ENCODE peak calls at places on chromosome 20, in nine cellular contexts. W is iris pigment epithelial cell; S is activated CD8-positive, alpha-beta memory T cell treated with anti-CD3 and anti-CD28 coated beads for 4 hours; C is astrocyte; B is GM10248; M is iPS-NIHi11; Z is EL; T is Daoy; X is CD4-positive, alpha-beta T cell. G is an unnamed sample.

GRCh38 chr20:34516874-34517542 is 786 bp downstream of the DYNLRB1 start:
- DNase-seq in W (peak; percentile 15), S (no peak), C (no peak), B (peak; percentile 54), M (peak; percentile 28), Z (no peak), T (no peak), X (no peak), G (peak; percentile 21)

GRCh38 chr20:5686381-5687105 is 63.7 kb upstream of the SHLD1 start:
- DNase-seq in W (no peak), S (no peak), C (no peak), B (no peak), M (no peak), Z (no peak), T (no peak), X (no peak), G (no peak)

GRCh38 chr20:63775096-63775978 is 35.8 kb downstream of the SLC2A4RG start:
- DNase-seq in W (peak; percentile 24), S (no peak), C (peak; percentile 12), B (no peak), M (peak; percentile 95), Z (peak; percentile 28), T (peak; percentile 41), X (peak; percentile 8), G (peak; percentile 10)

GRCh38 chr20:49687595-49688567 is 25.8 kb downstream of the B4GALT5 start:
- DNase-seq in W (no peak), S (no peak), C (no peak), B (no peak), M (no peak), Z (no peak), T (no peak), X (no peak), G (no peak)

GRCh38 chr20:2397091-2397490 is 16.4 kb downstream of the TGM6 start:
- DNase-seq in W (no peak), S (no peak), C (no peak), B (no peak), M (no peak), Z (no peak), T (no peak), X (no peak), G (no peak)

GRCh38 chr20:43507150-43508080 is at the start of gene L3MBTL1:
- DNase-seq in W (peak; percentile 44), S (no peak), C (no peak), B (peak; percentile 65), M (peak; percentile 97), Z (peak; percentile 56), T (peak; percentile 64), X (no peak), G (peak; percentile 25)

GRCh38 chr20:24987244-24987643 is 5.3 kb downstream of the APMAP start:
- DNase-seq in W (peak; percentile 54), S (no peak), C (no peak), B (no peak), M (no peak), Z (no peak), T (no peak), X (no peak), G (no peak)

GRCh38 chr20:18360601-18361000 is 72.3 kb downstream of the ZNF133 start:
- DNase-seq in W (no peak), S (no peak), C (no peak), B (no peak), M (no peak), Z (no peak), T (no peak), X (no peak), G (no peak)

GRCh38 chr20:29427201-29428060 is 1830.0 kb upstream of the DEFB115 start:
- DNase-seq in W (no peak), S (no peak), C (no peak), B (no peak), M (no peak), Z (no peak), T (peak; percentile 55), X (no peak), G (no peak)

GRCh38 chr20:20367681-20368413 is at the start of gene INSM1:
- DNase-seq in W (no peak), S (no peak), C (no peak), B (no peak), M (peak; percentile 61), Z (no peak), T (no peak), X (no peak), G (no peak)

GRCh38 chr20:56222945-56223344 is 25.6 kb upstream of the MC3R start:
- DNase-seq in W (no peak), S (no peak), C (no peak), B (no peak), M (no peak), Z (peak; percentile 15), T (no peak), X (no peak), G (no peak)

GRCh38 chr20:14219801-14220461 is 117.5 kb downstream of the FLRT3 start:
- DNase-seq in W (no peak), S (no peak), C (no peak), B (no peak), M (peak; percentile 27), Z (no peak), T (no peak), X (no peak), G (no peak)

GRCh38 chr20:41889871-41890224 is 271.7 kb upstream of the CHD6 start:
- DNase-seq in W (no peak), S (no peak), C (no peak), B (no peak), M (no peak), Z (no peak), T (no peak), X (no peak), G (no peak)

GRCh38 chr20:3798908-3799248 is 2.8 kb downstream of the CDC25B start:
- DNase-seq in W (no peak), S (no peak), C (no peak), B (no peak), M (no peak), Z (no peak), T (no peak), X (no peak), G (no peak)

GRCh38 chr20:13464702-13465101 is 174.0 kb downstream of the TASP1 start:
- DNase-seq in W (peak; percentile 49), S (no peak), C (peak; percentile 6), B (no peak), M (no peak), Z (peak; percentile 64), T (no peak), X (no peak), G (no peak)

GRCh38 chr20:48723308-48724264 is 104.2 kb downstream of the PREX1 start:
- DNase-seq in W (peak; percentile 15), S (no peak), C (no peak), B (no peak), M (no peak), Z (no peak), T (peak; percentile 25), X (no peak), G (peak; percentile 80)

GRCh38 chr20:46374383-46374782 is 32.0 kb downstream of the ELMO2 start:
- DNase-seq in W (no peak), S (no peak), C (no peak), B (no peak), M (no peak), Z (no peak), T (no peak), X (no peak), G (no peak)

G was measured in AG10803.